ENCODE peak calls at places on chromosome 21, in eight cellular contexts. P, Z, Q, E, U, B, O and C are unnamed samples.
A peak's percentile ranks its signal among the peaks of the same experiment; 100 is the strongest.

GRCh38 chr21:29360799-29361765 is 62.4 kb downstream of the BACH1 start:
- DNase-seq in P (peak; percentile 40), Z (no peak), Q (no peak), E (no peak), U (no peak), B (no peak), O (no peak), C (no peak)

GRCh38 chr21:28018741-28019669 is 973.7 kb downstream of the LTN1 start:
- DNase-seq in P (peak; percentile 5), Z (no peak), Q (no peak), E (no peak), U (no peak), B (no peak), O (peak; percentile 2), C (peak; percentile 0)

GRCh38 chr21:45365608-45366241 is 39.2 kb upstream of the COL18A1 start:
- DNase-seq in P (peak; percentile 68), Z (no peak), Q (no peak), E (peak; percentile 73), U (no peak), B (peak; percentile 53), O (no peak), C (no peak)

GRCh38 chr21:45568383-45568782 is 26.1 kb upstream of the SLC19A1 start:
- DNase-seq in P (no peak), Z (no peak), Q (no peak), E (no peak), U (no peak), B (no peak), O (no peak), C (no peak)

GRCh38 chr21:44331209-44331608 is 8.0 kb downstream of the CFAP410 start:
- DNase-seq in P (no peak), Z (no peak), Q (no peak), E (no peak), U (no peak), B (no peak), O (no peak), C (no peak)

GRCh38 chr21:41768371-41769042 is 1.7 kb upstream of the RIPK4 start:
- DNase-seq in P (peak; percentile 85), Z (peak; percentile 84), Q (no peak), E (peak; percentile 56), U (peak; percentile 70), B (no peak), O (no peak), C (peak; percentile 81)

GRCh38 chr21:43957629-43958362 is 54.3 kb upstream of the TRAPPC10 start:
- DNase-seq in P (no peak), Z (no peak), Q (no peak), E (no peak), U (no peak), B (no peak), O (peak; percentile 74), C (no peak)

GRCh38 chr21:29860346-29860745 is 79.5 kb downstream of the GRIK1 start:
- DNase-seq in P (no peak), Z (no peak), Q (no peak), E (no peak), U (no peak), B (no peak), O (no peak), C (no peak)

GRCh38 chr21:43302769-43303168 is 124.2 kb downstream of the SIK1 start:
- DNase-seq in P (no peak), Z (no peak), Q (no peak), E (no peak), U (no peak), B (no peak), O (no peak), C (no peak)

GRCh38 chr21:28633803-28634572 is 358.7 kb downstream of the LTN1 start:
- DNase-seq in P (peak; percentile 95), Z (no peak), Q (peak; percentile 30), E (peak; percentile 83), U (peak; percentile 42), B (no peak), O (no peak), C (peak; percentile 88)

GRCh38 chr21:42160950-42161225 is 58.1 kb upstream of the ABCG1 start:
- DNase-seq in P (no peak), Z (no peak), Q (no peak), E (no peak), U (no peak), B (no peak), O (no peak), C (no peak)

GRCh38 chr21:25801217-25802015 is 66.6 kb downstream of the GABPA start:
- DNase-seq in P (peak; percentile 76), Z (peak; percentile 86), Q (peak; percentile 49), E (peak; percentile 68), U (peak; percentile 68), B (peak; percentile 76), O (peak; percentile 88), C (peak; percentile 67)

GRCh38 chr21:45478816-45479669 is 63.2 kb downstream of the SLC19A1 start:
- DNase-seq in P (no peak), Z (no peak), Q (no peak), E (no peak), U (no peak), B (no peak), O (no peak), C (no peak)

GRCh38 chr21:34510148-34511142 is 1.6 kb downstream of the KCNE1 start:
- DNase-seq in P (peak; percentile 68), Z (peak; percentile 88), Q (peak; percentile 52), E (peak; percentile 75), U (no peak), B (peak; percentile 47), O (peak; percentile 76), C (peak; percentile 61)

GRCh38 chr21:41069305-41069642 is 98.7 kb upstream of the BACE2 start:
- DNase-seq in P (no peak), Z (no peak), Q (no peak), E (no peak), U (no peak), B (no peak), O (no peak), C (no peak)

GRCh38 chr21:31088196-31088751 is 50.0 kb upstream of the KRTAP19-8 start:
- DNase-seq in P (no peak), Z (no peak), Q (no peak), E (no peak), U (no peak), B (no peak), O (no peak), C (no peak)
- TF ChIP-seq CTCF in P (no peak), Z (no peak), Q (no peak), E (no peak), U (no peak), B (no peak), O (no peak), C (no peak)

GRCh38 chr21:17901458-17902092 is 82.4 kb upstream of the C21orf91 start:
- DNase-seq in P (peak; percentile 10), Z (no peak), Q (no peak), E (peak; percentile 22), U (no peak), B (no peak), O (no peak), C (no peak)

GRCh38 chr21:17900281-17900989 is 81.3 kb upstream of the C21orf91 start:
- DNase-seq in P (no peak), Z (no peak), Q (peak; percentile 28), E (no peak), U (no peak), B (no peak), O (no peak), C (no peak)

GRCh38 chr21:17900990-17901385 is 81.8 kb upstream of the C21orf91 start:
- DNase-seq in P (no peak), Z (no peak), Q (no peak), E (no peak), U (no peak), B (no peak), O (no peak), C (no peak)

GRCh38 chr21:17903929-17904639 is 84.9 kb upstream of the C21orf91 start:
- DNase-seq in P (no peak), Z (no peak), Q (no peak), E (no peak), U (no peak), B (no peak), O (no peak), C (no peak)

DNA sequence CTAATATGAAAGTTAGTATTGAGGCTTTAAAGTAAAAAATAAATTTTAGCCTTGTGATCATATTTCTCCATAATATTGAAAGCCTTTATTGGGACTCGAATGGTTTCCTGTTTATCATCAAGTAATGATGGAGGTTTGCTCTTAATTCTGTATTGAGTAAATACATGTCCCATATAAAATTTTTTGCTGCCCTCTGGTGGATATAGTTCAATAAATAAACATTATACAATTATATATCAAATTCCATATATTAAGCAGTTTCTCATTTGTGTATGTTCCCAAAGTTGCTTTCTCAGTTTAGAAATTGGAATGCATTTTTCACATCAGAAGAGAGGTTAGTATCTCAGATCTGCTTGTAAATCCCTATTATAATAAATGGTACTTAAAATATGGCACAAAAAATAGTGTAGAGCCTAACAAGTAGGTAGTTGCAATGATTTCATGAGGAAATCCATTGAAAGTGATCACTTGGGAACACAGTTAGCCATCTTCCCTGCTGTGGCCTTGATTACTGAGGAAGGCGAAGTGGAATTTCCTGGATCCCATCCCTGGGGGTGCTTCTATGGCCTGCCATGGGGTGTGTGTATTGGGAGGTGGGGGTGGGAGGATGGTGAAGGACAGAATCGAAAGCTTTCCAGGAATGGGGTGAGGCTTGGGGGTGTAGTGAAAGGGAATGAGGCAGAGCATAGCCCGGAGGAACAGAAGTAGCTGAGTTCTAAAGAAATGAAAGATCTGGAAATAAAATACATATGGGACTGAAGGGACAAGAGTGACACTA is 84.1 kb upstream of the C21orf91 start:
- DNase-seq in P (peak; percentile 49), Z (no peak), Q (no peak), E (peak; percentile 65), U (peak; percentile 20), B (no peak), O (peak; percentile 44), C (peak; percentile 32)
- TF ChIP-seq CTCF in P (peak; percentile 46), Z (peak; percentile 31), Q (no peak), E (no peak), U (peak; percentile 28), B (no peak), O (no peak), C (peak; percentile 80)

GRCh38 chr21:35824136-35824535 is 236.2 kb downstream of the SETD4 start:
- DNase-seq in P (no peak), Z (no peak), Q (no peak), E (peak; percentile 45), U (no peak), B (no peak), O (no peak), C (no peak)
- TF ChIP-seq CTCF in P (no peak), Z (no peak), Q (no peak), E (no peak), U (no peak), B (no peak), O (no peak), C (no peak)

GRCh38 chr21:14858309-14858708 is 206.5 kb downstream of the NRIP1 start:
- DNase-seq in P (no peak), Z (no peak), Q (no peak), E (no peak), U (no peak), B (no peak), O (no peak), C (no peak)

GRCh38 chr21:14864211-14865021 is 200.4 kb downstream of the NRIP1 start:
- DNase-seq in P (peak; percentile 86), Z (peak; percentile 81), Q (peak; percentile 68), E (peak; percentile 79), U (no peak), B (peak; percentile 80), O (peak; percentile 57), C (peak; percentile 68)

GRCh38 chr21:14863745-14864210 is 201.0 kb downstream of the NRIP1 start:
- DNase-seq in P (peak; percentile 57), Z (no peak), Q (no peak), E (no peak), U (no peak), B (no peak), O (no peak), C (no peak)

GRCh38 chr21:14866859-14867560 is 197.8 kb downstream of the NRIP1 start:
- DNase-seq in P (no peak), Z (no peak), Q (no peak), E (no peak), U (no peak), B (no peak), O (no peak), C (no peak)

GRCh38 chr21:14862794-14863720 is 201.7 kb downstream of the NRIP1 start:
- DNase-seq in P (peak; percentile 26), Z (no peak), Q (no peak), E (peak; percentile 46), U (no peak), B (no peak), O (no peak), C (no peak)
- TF ChIP-seq CTCF in P (peak; percentile 62), Z (peak; percentile 58), Q (no peak), E (peak; percentile 66), U (peak; percentile 60), B (no peak), O (peak; percentile 23), C (peak; percentile 89)